ENCODE peak calls at places on chromosomes 13 and 19, in six cellular contexts. One of them, this sample, is unnamed. For H3K27me3, the result is how much of the 10 kb centered on the place peaks cover.

GRCh38 chr19:49479975-49480628 is 6.1 kb downstream of the FLT3LG start:
- DNase-seq in gastrocnemius medialis: no peak
- DNase-seq in endothelial cell of umbilical vein: no peak
- DNase-seq in AG04450: no peak
- DNase-seq in transverse colon: no peak
- DNase-seq in right atrium auricular region: no peak
- DNase-seq in this sample: no peak

GRCh38 chr13:93476175-93476574 is 249.6 kb downstream of the GPC6 start:
- DNase-seq in right atrium auricular region: no peak
- DNase-seq in endothelial cell of umbilical vein: no peak
- DNase-seq in gastrocnemius medialis: no peak
- DNase-seq in AG04450: peak
- DNase-seq in transverse colon: no peak
- DNase-seq in this sample: no peak

GRCh38 chr19:46218160-46218559 is 11.4 kb upstream of the IGFL1 start:
- DNase-seq in gastrocnemius medialis: no peak
- DNase-seq in AG04450: no peak
- DNase-seq in endothelial cell of umbilical vein: peak
- DNase-seq in right atrium auricular region: no peak
- DNase-seq in transverse colon: no peak
- DNase-seq in this sample: no peak

GRCh38 chr19:4140237-4140711 is 13.2 kb upstream of the CREB3L3 start:
- DNase-seq in endothelial cell of umbilical vein: peak
- DNase-seq in transverse colon: peak
- DNase-seq in AG04450: peak
- DNase-seq in gastrocnemius medialis: no peak
- DNase-seq in right atrium auricular region: no peak
- DNase-seq in this sample: peak

GRCh38 chr13:41150058-41150457 is 17.5 kb upstream of the KBTBD6 start:
- DNase-seq in right atrium auricular region: no peak
- DNase-seq in transverse colon: no peak
- DNase-seq in AG04450: no peak
- DNase-seq in endothelial cell of umbilical vein: no peak
- DNase-seq in gastrocnemius medialis: no peak
- DNase-seq in this sample: no peak

GRCh38 chr19:14375582-14376291 is 5.5 kb upstream of the ADGRE5 start:
- DNase-seq in gastrocnemius medialis: peak
- DNase-seq in transverse colon: no peak
- DNase-seq in right atrium auricular region: peak
- DNase-seq in endothelial cell of umbilical vein: peak
- DNase-seq in AG04450: no peak
- DNase-seq in this sample: no peak

GRCh38 chr19:3480383-3481091 is at the start of gene SMIM24:
- DNase-seq in endothelial cell of umbilical vein: no peak
- DNase-seq in gastrocnemius medialis: no peak
- DNase-seq in transverse colon: peak
- DNase-seq in AG04450: no peak
- DNase-seq in right atrium auricular region: no peak
- DNase-seq in this sample: peak

GRCh38 chr13:30845297-30846214 is 60.5 kb upstream of the MEDAG start:
- DNase-seq in endothelial cell of umbilical vein: no peak
- DNase-seq in AG04450: no peak
- DNase-seq in right atrium auricular region: no peak
- DNase-seq in gastrocnemius medialis: no peak
- DNase-seq in transverse colon: no peak
- DNase-seq in this sample: no peak

GRCh38 chr19:48170817-48171347 is 402 bp downstream of the ZSWIM9 start:
- DNase-seq in transverse colon: no peak
- DNase-seq in endothelial cell of umbilical vein: no peak
- DNase-seq in gastrocnemius medialis: no peak
- DNase-seq in AG04450: no peak
- DNase-seq in right atrium auricular region: no peak
- DNase-seq in this sample: no peak

GRCh38 chr13:42836930-42837329 is 55.5 kb downstream of the FAM216B start:
- DNase-seq in right atrium auricular region: no peak
- DNase-seq in transverse colon: peak
- DNase-seq in endothelial cell of umbilical vein: peak
- DNase-seq in AG04450: no peak
- DNase-seq in gastrocnemius medialis: no peak
- DNase-seq in this sample: peak

GRCh38 chr13:77519808-77520207 is 15.7 kb upstream of the SCEL start:
- DNase-seq in endothelial cell of umbilical vein: peak
- DNase-seq in transverse colon: no peak
- DNase-seq in right atrium auricular region: no peak
- DNase-seq in AG04450: no peak
- DNase-seq in gastrocnemius medialis: no peak
- DNase-seq in this sample: no peak

GRCh38 chr19:38759590-38760003 is 13.7 kb downstream of the LGALS7 start:
- DNase-seq in endothelial cell of umbilical vein: no peak
- DNase-seq in transverse colon: peak
- DNase-seq in gastrocnemius medialis: no peak
- DNase-seq in AG04450: no peak
- DNase-seq in right atrium auricular region: no peak
- DNase-seq in this sample: peak

GRCh38 chr19:40610396-40611064 is 9.4 kb downstream of the LTBP4 start:
- DNase-seq in AG04450: no peak
- DNase-seq in gastrocnemius medialis: peak
- DNase-seq in transverse colon: peak
- DNase-seq in endothelial cell of umbilical vein: no peak
- DNase-seq in right atrium auricular region: no peak
- DNase-seq in this sample: peak

GRCh38 chr13:93966267-93966936 is 513.1 kb downstream of the DCT start:
- DNase-seq in right atrium auricular region: no peak
- DNase-seq in gastrocnemius medialis: no peak
- DNase-seq in AG04450: no peak
- DNase-seq in endothelial cell of umbilical vein: no peak
- DNase-seq in transverse colon: no peak
- DNase-seq in this sample: no peak

GRCh38 chr13:52195052-52195837 is 35.8 kb upstream of the NEK3 start:
- DNase-seq in transverse colon: peak
- DNase-seq in AG04450: peak
- DNase-seq in endothelial cell of umbilical vein: peak
- DNase-seq in gastrocnemius medialis: peak
- DNase-seq in right atrium auricular region: peak
- DNase-seq in this sample: peak

GRCh38 chr19:45814851-45815481 is at the start of gene RSPH6A:
- DNase-seq in endothelial cell of umbilical vein: no peak
- DNase-seq in gastrocnemius medialis: no peak
- DNase-seq in transverse colon: no peak
- DNase-seq in AG04450: no peak
- DNase-seq in right atrium auricular region: no peak
- DNase-seq in this sample: no peak

GRCh38 chr19:35756373-35757230 is at the start of gene HSPB6:
- DNase-seq in transverse colon: peak
- DNase-seq in right atrium auricular region: peak
- DNase-seq in AG04450: no peak
- DNase-seq in endothelial cell of umbilical vein: peak
- DNase-seq in gastrocnemius medialis: no peak
- DNase-seq in this sample: no peak

GRCh38 chr19:46229442-46229841 is at the start of gene IGFL1:
- DNase-seq in transverse colon: no peak
- DNase-seq in AG04450: no peak
- DNase-seq in right atrium auricular region: no peak
- DNase-seq in endothelial cell of umbilical vein: no peak
- DNase-seq in gastrocnemius medialis: no peak
- DNase-seq in this sample: no peak

GRCh38 chr13:110264685-110265275 is 42.2 kb downstream of the COL4A1 start:
- DNase-seq in gastrocnemius medialis: no peak
- DNase-seq in right atrium auricular region: peak
- DNase-seq in endothelial cell of umbilical vein: no peak
- DNase-seq in transverse colon: no peak
- DNase-seq in AG04450: no peak
- DNase-seq in this sample: no peak

GRCh38 chr19:54469496-54469934 is 3.6 kb downstream of the CDC42EP5 start:
- DNase-seq in right atrium auricular region: no peak
- DNase-seq in gastrocnemius medialis: no peak
- DNase-seq in AG04450: no peak
- DNase-seq in transverse colon: peak
- DNase-seq in endothelial cell of umbilical vein: peak
- DNase-seq in this sample: no peak

GRCh38 chr13:26996965-26997752 is 174.5 kb downstream of the USP12 start:
- DNase-seq in right atrium auricular region: no peak
- DNase-seq in gastrocnemius medialis: no peak
- DNase-seq in AG04450: no peak
- DNase-seq in endothelial cell of umbilical vein: no peak
- DNase-seq in transverse colon: peak
- DNase-seq in this sample: no peak

DNA sequence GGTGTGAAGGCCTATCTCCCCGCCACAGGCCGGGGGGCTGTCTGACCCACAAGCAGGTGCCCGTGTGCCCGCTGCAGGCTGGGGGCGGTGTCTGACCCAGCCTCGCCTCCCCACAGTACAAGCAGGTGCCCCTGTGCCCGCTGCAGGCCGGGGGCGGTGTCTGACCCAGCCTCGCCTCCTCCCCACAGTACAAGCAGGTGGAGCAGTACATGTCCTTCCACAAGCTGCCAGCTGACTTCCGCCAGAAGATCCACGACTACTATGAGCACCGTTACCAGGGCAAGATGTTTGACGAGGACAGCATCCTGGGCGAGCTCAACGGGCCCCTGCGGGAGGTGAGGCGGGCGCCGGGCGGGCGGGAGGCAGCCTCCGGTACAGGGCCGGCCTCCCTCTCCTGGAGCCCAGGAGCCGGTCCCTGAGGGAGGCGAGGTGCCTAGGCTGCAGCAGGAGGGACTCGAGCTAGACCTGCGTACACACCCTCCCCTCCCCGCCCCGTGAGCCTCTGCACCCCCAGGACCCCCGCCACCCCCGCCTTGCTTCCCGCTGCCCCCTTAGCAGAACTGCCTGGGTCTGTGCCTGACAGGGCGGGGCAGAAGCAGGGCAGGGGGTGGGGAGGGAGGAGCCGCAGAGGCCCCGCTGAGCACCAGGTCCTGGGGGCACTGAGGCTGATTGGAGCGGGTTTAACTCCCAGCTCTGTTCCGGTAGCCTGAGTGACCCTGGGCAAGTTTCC is 20.6 kb downstream of the HCN2 start:
- DNase-seq in gastrocnemius medialis: no peak
- DNase-seq in endothelial cell of umbilical vein: no peak
- DNase-seq in transverse colon: peak
- DNase-seq in right atrium auricular region: no peak
- DNase-seq in AG04450: no peak
- DNase-seq in this sample: no peak
- H3K27ac ChIP-seq in gastrocnemius medialis: peak
- H3K27ac ChIP-seq in endothelial cell of umbilical vein: no peak
- H3K27ac ChIP-seq in transverse colon: peak
- H3K27ac ChIP-seq in right atrium auricular region: peak
- H3K27ac ChIP-seq in AG04450: peak
- H3K27ac ChIP-seq in this sample: no peak

DNA sequence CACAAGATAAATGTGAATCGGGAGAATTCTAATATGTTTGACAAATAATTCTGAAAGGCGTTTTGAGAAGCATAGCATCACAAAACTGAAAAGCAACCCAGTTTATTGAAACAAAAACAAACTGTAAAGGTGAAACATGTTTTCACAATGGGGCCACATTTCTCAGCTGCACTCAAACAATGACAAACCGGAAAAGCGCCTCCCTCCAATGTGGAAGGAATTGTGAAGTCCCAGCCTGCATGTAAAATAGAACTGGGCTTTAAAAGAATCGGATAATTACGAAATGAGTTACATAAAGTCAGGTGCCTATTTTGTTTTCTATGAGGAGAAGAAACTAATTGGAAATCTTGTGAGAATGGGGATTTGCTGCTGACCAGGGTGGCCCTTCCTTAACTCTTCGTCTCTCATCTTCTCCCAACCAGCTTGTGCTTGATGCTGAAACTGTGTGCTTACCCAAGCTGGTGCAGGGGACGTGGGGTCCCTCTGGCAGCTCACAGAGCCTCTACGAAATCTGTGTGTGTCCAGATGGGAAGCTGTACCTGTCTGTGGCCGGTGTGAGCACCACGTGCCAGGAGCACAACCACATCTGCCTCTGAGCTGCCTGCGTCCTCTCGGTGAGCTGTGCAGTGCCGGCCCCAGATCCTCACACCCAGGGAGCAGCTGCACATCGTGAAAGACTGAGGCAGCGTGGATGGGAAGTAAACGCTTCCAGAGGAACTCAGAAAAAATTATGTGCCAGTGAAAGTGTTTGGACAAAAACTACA is 109.4 kb downstream of the SACS start:
- DNase-seq in endothelial cell of umbilical vein: peak
- DNase-seq in right atrium auricular region: no peak
- DNase-seq in gastrocnemius medialis: no peak
- DNase-seq in AG04450: no peak
- DNase-seq in transverse colon: no peak
- DNase-seq in this sample: no peak
- H3K27me3 ChIP-seq in endothelial cell of umbilical vein: under half
- H3K27me3 ChIP-seq in right atrium auricular region: under half
- H3K27me3 ChIP-seq in gastrocnemius medialis: under half
- H3K27me3 ChIP-seq in AG04450: under half
- H3K27me3 ChIP-seq in transverse colon: under half
- H3K27me3 ChIP-seq in this sample: under half

GRCh38 chr19:29326351-29326750 is 113.4 kb upstream of the UQCRFS1 start:
- DNase-seq in AG04450: no peak
- DNase-seq in endothelial cell of umbilical vein: no peak
- DNase-seq in gastrocnemius medialis: no peak
- DNase-seq in transverse colon: no peak
- DNase-seq in right atrium auricular region: peak
- DNase-seq in this sample: no peak
- TF ChIP-seq CTCF in AG04450: no peak
- TF ChIP-seq CTCF in endothelial cell of umbilical vein: no peak
- TF ChIP-seq CTCF in gastrocnemius medialis: no peak
- TF ChIP-seq CTCF in transverse colon: no peak
- TF ChIP-seq CTCF in right atrium auricular region: no peak
- TF ChIP-seq CTCF in this sample: no peak

GRCh38 chr19:51799998-51800848 is 5.3 kb downstream of the FPR3 start:
- DNase-seq in endothelial cell of umbilical vein: no peak
- DNase-seq in transverse colon: no peak
- DNase-seq in right atrium auricular region: peak
- DNase-seq in AG04450: no peak
- DNase-seq in gastrocnemius medialis: no peak
- DNase-seq in this sample: peak

GRCh38 chr19:51799311-51799997 is 4.5 kb downstream of the FPR3 start:
- DNase-seq in gastrocnemius medialis: peak
- DNase-seq in right atrium auricular region: peak
- DNase-seq in AG04450: peak
- DNase-seq in transverse colon: peak
- DNase-seq in endothelial cell of umbilical vein: peak
- DNase-seq in this sample: peak

GRCh38 chr19:51798958-51799310 is 4.0 kb downstream of the FPR3 start:
- DNase-seq in right atrium auricular region: peak
- DNase-seq in transverse colon: peak
- DNase-seq in AG04450: no peak
- DNase-seq in gastrocnemius medialis: no peak
- DNase-seq in endothelial cell of umbilical vein: no peak
- DNase-seq in this sample: no peak

GRCh38 chr19:51796195-51796679 is 1.3 kb downstream of the FPR3 start:
- DNase-seq in AG04450: no peak
- DNase-seq in gastrocnemius medialis: no peak
- DNase-seq in transverse colon: no peak
- DNase-seq in endothelial cell of umbilical vein: no peak
- DNase-seq in right atrium auricular region: no peak
- DNase-seq in this sample: no peak

DNA sequence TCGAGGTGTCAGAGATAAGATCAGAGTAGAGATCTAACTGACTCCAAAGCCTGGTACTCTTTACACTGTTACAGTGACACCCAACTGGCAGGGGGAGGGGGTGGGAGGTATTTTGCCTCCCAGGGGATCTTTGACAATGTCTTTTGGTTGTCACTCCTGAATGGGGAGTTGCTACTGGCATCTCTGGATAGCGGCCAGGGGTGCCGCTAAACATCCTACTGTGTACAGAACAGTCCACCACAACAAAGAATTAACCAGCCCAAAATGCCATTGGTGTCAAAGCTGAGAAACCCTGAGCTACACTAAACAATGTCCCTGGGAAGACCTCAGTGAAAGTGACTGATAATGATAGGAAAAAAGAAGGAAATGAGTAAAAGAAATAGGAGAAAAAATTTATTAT is 3.2 kb downstream of the FPR3 start:
- DNase-seq in endothelial cell of umbilical vein: no peak
- DNase-seq in gastrocnemius medialis: no peak
- DNase-seq in right atrium auricular region: no peak
- DNase-seq in AG04450: no peak
- DNase-seq in transverse colon: no peak
- DNase-seq in this sample: no peak
- H3K27ac ChIP-seq in endothelial cell of umbilical vein: no peak
- H3K27ac ChIP-seq in gastrocnemius medialis: no peak
- H3K27ac ChIP-seq in right atrium auricular region: peak
- H3K27ac ChIP-seq in AG04450: no peak
- H3K27ac ChIP-seq in transverse colon: peak
- H3K27ac ChIP-seq in this sample: no peak